ENCODE peak calls at places on chromosome 12, in seven cellular contexts. Q is GM23248, S is mammary epithelial cell, J is thoracic aorta, C is astrocyte, M is heart left ventricle, G is HL-60. E is an unnamed sample.

GRCh38 chr12:27780612-27781408 is 774 bp upstream of the MANSC4 start:
- DNase-seq in Q (peak; percentile 64), S (peak; percentile 49), J (peak; percentile 24), C (peak; percentile 58), M (peak; percentile 14), G (peak; percentile 4), E (peak; percentile 35)

GRCh38 chr12:46506198-46506597 is 133.6 kb upstream of the SLC38A2 start:
- DNase-seq in Q (no peak), S (no peak), J (no peak), C (no peak), M (no peak), G (no peak), E (no peak)

GRCh38 chr12:7832059-7832696 is 40.5 kb downstream of the SLC2A14 start:
- DNase-seq in Q (peak; percentile 82), S (peak; percentile 22), J (no peak), C (peak; percentile 43), M (no peak), G (peak; percentile 74), E (peak; percentile 6)

GRCh38 chr12:32843528-32844095 is 53.0 kb downstream of the PKP2 start:
- DNase-seq in Q (peak; percentile 2), S (peak; percentile 42), J (no peak), C (peak; percentile 32), M (no peak), G (no peak), E (no peak)

GRCh38 chr12:108193922-108194321 is 64.8 kb downstream of the WSCD2 start:
- DNase-seq in Q (peak; percentile 47), S (no peak), J (no peak), C (no peak), M (no peak), G (peak; percentile 9), E (no peak)

GRCh38 chr12:32016680-32017482 is 57.7 kb downstream of the RESF1 start:
- DNase-seq in Q (no peak), S (no peak), J (no peak), C (no peak), M (no peak), G (no peak), E (no peak)

GRCh38 chr12:43969882-43970281 is 134.0 kb downstream of the TMEM117 start:
- DNase-seq in Q (peak; percentile 67), S (peak; percentile 87), J (no peak), C (peak; percentile 44), M (no peak), G (no peak), E (peak; percentile 22)

GRCh38 chr12:9604288-9604687 is 3.4 kb downstream of the KLRB1 start:
- DNase-seq in Q (no peak), S (no peak), J (no peak), C (no peak), M (no peak), G (no peak), E (no peak)

GRCh38 chr12:52190860-52191729 is 719 bp downstream of the KRT80 start:
- DNase-seq in Q (peak; percentile 47), S (no peak), J (no peak), C (no peak), M (no peak), G (no peak), E (peak; percentile 67)

GRCh38 chr12:117032593-117033381 is 66.4 kb downstream of the TESC start:
- DNase-seq in Q (peak; percentile 66), S (no peak), J (no peak), C (peak; percentile 22), M (no peak), G (no peak), E (no peak)

GRCh38 chr12:18430425-18431048 is 169.2 kb downstream of the PIK3C2G start:
- DNase-seq in Q (peak; percentile 76), S (peak; percentile 38), J (no peak), C (peak; percentile 25), M (peak; percentile 33), G (peak; percentile 28), E (peak; percentile 45)

GRCh38 chr12:88723219-88723618 is 142.9 kb upstream of the KITLG start:
- DNase-seq in Q (peak; percentile 91), S (peak; percentile 54), J (no peak), C (peak; percentile 5), M (no peak), G (no peak), E (no peak)

GRCh38 chr12:131941987-131942341 is 7.8 kb upstream of the EP400 start:
- DNase-seq in Q (no peak), S (no peak), J (no peak), C (no peak), M (no peak), G (no peak), E (no peak)

GRCh38 chr12:111368291-111368683 is 608 bp downstream of the PHETA1 start:
- DNase-seq in Q (peak; percentile 47), S (no peak), J (no peak), C (no peak), M (peak; percentile 26), G (no peak), E (peak; percentile 9)

GRCh38 chr12:103799504-103800251 is 41.4 kb downstream of the NT5DC3 start:
- DNase-seq in Q (peak; percentile 50), S (peak; percentile 95), J (no peak), C (peak; percentile 62), M (no peak), G (peak; percentile 89), E (no peak)

GRCh38 chr12:96766232-96766631 is 140.8 kb upstream of the NEDD1 start:
- DNase-seq in Q (peak; percentile 24), S (no peak), J (no peak), C (no peak), M (no peak), G (no peak), E (no peak)

GRCh38 chr12:90292183-90292582 is 583.5 kb upstream of the ATP2B1 start:
- DNase-seq in Q (no peak), S (no peak), J (no peak), C (no peak), M (no peak), G (no peak), E (no peak)

GRCh38 chr12:54015210-54015931 is 6.6 kb downstream of the HOXC8 start:
- DNase-seq in Q (no peak), S (no peak), J (no peak), C (no peak), M (no peak), G (no peak), E (no peak)

GRCh38 chr12:54017845-54018607 is 9.2 kb downstream of the HOXC8 start:
- DNase-seq in Q (peak; percentile 97), S (peak; percentile 93), J (peak; percentile 46), C (no peak), M (peak; percentile 38), G (peak; percentile 57), E (peak; percentile 98)

GRCh38 chr12:54017027-54017788 is 8.4 kb downstream of the HOXC8 start:
- DNase-seq in Q (peak; percentile 71), S (peak; percentile 37), J (no peak), C (no peak), M (no peak), G (no peak), E (peak; percentile 66)

GRCh38 chr12:54016051-54016450 is 7.3 kb downstream of the HOXC8 start:
- DNase-seq in Q (no peak), S (no peak), J (no peak), C (no peak), M (no peak), G (no peak), E (no peak)

DNA sequence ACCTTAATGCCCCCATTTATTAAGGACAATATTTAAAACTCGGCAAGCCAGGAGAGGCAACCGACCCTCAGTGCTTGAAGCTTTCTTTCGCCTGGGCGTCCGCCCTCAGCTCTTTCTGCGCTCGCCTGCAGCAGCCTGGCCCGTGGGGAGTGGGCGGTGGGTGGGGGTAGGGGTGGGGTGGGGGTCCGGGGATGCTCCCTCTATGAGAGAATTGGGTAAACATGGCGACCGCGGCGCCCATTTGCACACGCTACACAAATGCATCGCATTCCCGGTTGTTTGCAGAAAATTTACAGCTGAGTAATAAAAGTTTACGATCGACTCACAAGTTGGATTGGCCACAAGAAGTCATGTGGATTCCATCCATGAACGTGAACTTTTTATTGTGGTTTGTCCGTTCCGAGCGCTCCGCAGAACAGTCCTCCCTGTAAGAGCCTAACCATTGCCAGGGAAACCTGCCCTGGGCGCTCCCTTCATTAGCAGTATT is 7.7 kb downstream of the HOXC8 start:
- DNase-seq in Q (peak; percentile 95), S (peak; percentile 74), J (no peak), C (no peak), M (no peak), G (no peak), E (peak; percentile 59)
- H3K27me3 ChIP-seq in Q (no peaks in the 10 kb centered on the region), S (no peaks in the 10 kb centered on the region), J (no peaks in the 10 kb centered on the region), C (peaks cover 83% of the 10 kb centered on the region), M (peaks cover 96% of the 10 kb centered on the region), G (peaks cover 52% of the 10 kb centered on the region), E (no peaks in the 10 kb centered on the region)

GRCh38 chr12:113477171-113477841 is 5.6 kb upstream of the LHX5 start:
- DNase-seq in Q (no peak), S (no peak), J (no peak), C (no peak), M (no peak), G (no peak), E (no peak)
- H3K27me3 ChIP-seq in Q (peaks cover 69% of the 10 kb centered on the region), S (peaks cover 82% of the 10 kb centered on the region), J (peaks cover 6% of the 10 kb centered on the region), C (peaks cover 70% of the 10 kb centered on the region), M (peaks cover 93% of the 10 kb centered on the region), G (peaks cover 75% of the 10 kb centered on the region), E (peaks cover 74% of the 10 kb centered on the region)

GRCh38 chr12:110277705-110278104 is 3.3 kb upstream of the ATP2A2 start:
- DNase-seq in Q (no peak), S (no peak), J (no peak), C (no peak), M (no peak), G (no peak), E (no peak)

GRCh38 chr12:110279976-110280783 is 867 bp upstream of the ATP2A2 start:
- DNase-seq in Q (peak; percentile 77), S (peak; percentile 67), J (no peak), C (peak; percentile 38), M (peak; percentile 54), G (peak; percentile 29), E (peak; percentile 62)

GRCh38 chr12:110280784-110281548 is at the start of gene ATP2A2:
- DNase-seq in Q (peak; percentile 97), S (peak; percentile 87), J (peak; percentile 57), C (peak; percentile 68), M (peak; percentile 92), G (peak; percentile 84), E (peak; percentile 90)

GRCh38 chr12:110278137-110278536 is 2.9 kb upstream of the ATP2A2 start:
- DNase-seq in Q (no peak), S (no peak), J (no peak), C (no peak), M (no peak), G (no peak), E (no peak)

GRCh38 chr12:110279561-110279960 is 1.5 kb upstream of the ATP2A2 start:
- DNase-seq in Q (no peak), S (no peak), J (no peak), C (no peak), M (no peak), G (no peak), E (no peak)
- H3K27me3 ChIP-seq in Q (no peaks in the 10 kb centered on the region), S (no peaks in the 10 kb centered on the region), J (no peaks in the 10 kb centered on the region), C (no peaks in the 10 kb centered on the region), M (no peaks in the 10 kb centered on the region), G (no peaks in the 10 kb centered on the region), E (no peaks in the 10 kb centered on the region)

DNA sequence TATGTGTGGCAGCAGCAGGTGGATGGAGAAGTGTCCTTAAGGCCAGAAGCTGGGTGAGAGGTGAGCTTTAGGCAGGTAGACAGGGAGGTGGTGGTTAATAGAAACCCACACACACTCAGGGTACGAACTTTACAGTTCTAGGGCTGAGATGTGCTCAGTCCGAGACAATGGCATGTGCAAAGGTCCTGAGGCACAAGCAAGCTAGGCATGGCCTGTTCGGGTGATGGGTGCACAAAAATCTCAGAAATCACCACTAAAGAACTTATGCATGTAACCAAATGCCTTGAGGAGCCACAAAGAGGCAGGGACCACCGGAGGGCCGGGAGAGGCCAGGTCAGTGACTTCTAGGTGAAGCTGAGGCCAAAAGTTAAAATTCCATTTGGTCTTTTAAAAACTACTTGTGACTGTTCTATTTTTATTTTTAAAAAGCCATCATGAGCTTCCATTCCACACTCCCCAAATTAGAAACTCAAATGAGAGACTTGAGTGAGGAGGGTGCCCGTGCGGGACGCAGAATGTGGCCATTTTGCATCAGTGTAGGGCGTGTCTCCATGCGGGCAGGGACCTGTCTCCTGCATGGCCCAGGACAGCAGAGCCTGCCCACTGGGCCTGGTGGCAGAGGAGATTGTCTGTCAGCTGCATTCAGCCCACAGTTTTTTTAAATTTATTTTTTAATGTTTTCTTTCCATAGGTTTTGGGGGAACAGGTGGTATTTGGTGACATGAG is 4.0 kb downstream of the RFLNA start:
- DNase-seq in Q (no peak), S (no peak), J (no peak), C (no peak), M (no peak), G (no peak), E (no peak)
- H3K27me3 ChIP-seq in Q (peaks cover 3% of the 10 kb centered on the region), S (peaks cover 22% of the 10 kb centered on the region), J (no peaks in the 10 kb centered on the region), C (peaks cover 33% of the 10 kb centered on the region), M (peaks cover 33% of the 10 kb centered on the region), G (peaks cover 19% of the 10 kb centered on the region), E (no peaks in the 10 kb centered on the region)